ENCODE peak calls at places on chromosomes 4 and X, in ten cellular contexts. V is Peyer's patch; W is mesenchymal stem cell; N is suprapubic skin; R is GM23248; P is CD8-positive, alpha-beta memory T cell; F is tibial nerve; B is neural progenitor cell; Q is cardiac muscle cell; K is naive thymus-derived CD4-positive, alpha-beta T cell. A is an unnamed sample. For H3K4me1, the result is how much of the 10 kb centered on the place peaks cover.

GRCh38 chr4:39044947-39045734 is 12.9 kb upstream of the TMEM156 start:
- DNase-seq in P (no peak), Q (peak), N (no peak), W (peak), V (peak), B (peak), K (peak), F (no peak), R (peak), A (peak)

GRCh38 chr4:86942185-86942666 is 7.4 kb downstream of the AFF1 start:
- DNase-seq in B (no peak), W (peak), P (no peak), K (no peak), N (no peak), F (no peak), V (no peak), Q (peak), R (peak), A (no peak)

GRCh38 chrX:129933700-129934099 is 27.7 kb downstream of the UTP14A start:
- DNase-seq in F (no peak), Q (no peak), P (no peak), R (peak), K (no peak), B (no peak), N (no peak), V (no peak), W (no peak), A (no peak)

GRCh38 chr4:56466910-56467283 is 520 bp upstream of the SRP72 start:
- DNase-seq in V (no peak), P (no peak), F (no peak), K (no peak), Q (no peak), W (no peak), R (peak), B (peak), N (no peak), A (peak)

GRCh38 chrX:53681661-53682060 is 4.9 kb downstream of the HUWE1 start:
- DNase-seq in R (peak), W (no peak), Q (peak), N (no peak), P (no peak), V (no peak), F (no peak), K (no peak), B (no peak), A (no peak)

GRCh38 chr4:116705466-116705865 is 379.9 kb downstream of the TRAM1L1 start:
- DNase-seq in P (no peak), N (no peak), K (no peak), W (no peak), B (no peak), Q (no peak), F (no peak), R (no peak), V (no peak), A (no peak)

GRCh38 chrX:57918750-57919436 is 8.6 kb upstream of the ZXDA start:
- DNase-seq in W (peak), Q (peak), P (no peak), N (no peak), V (no peak), B (no peak), K (peak), R (peak), F (no peak), A (no peak)

GRCh38 chr4:102959503-102959902 is 60.0 kb downstream of the SLC9B1 start:
- DNase-seq in R (no peak), V (no peak), N (no peak), K (no peak), W (no peak), F (no peak), B (no peak), P (no peak), Q (no peak), A (no peak)

GRCh38 chr4:47519239-47519883 is 34.3 kb downstream of the ATP10D start:
- DNase-seq in W (no peak), K (no peak), P (no peak), V (no peak), F (no peak), Q (no peak), B (no peak), R (no peak), N (no peak), A (no peak)

GRCh38 chrX:133983243-133983973 is 2.0 kb downstream of the GPC3 start:
- DNase-seq in P (no peak), F (no peak), W (no peak), V (no peak), K (no peak), B (no peak), Q (no peak), N (no peak), R (no peak), A (no peak)

DNA sequence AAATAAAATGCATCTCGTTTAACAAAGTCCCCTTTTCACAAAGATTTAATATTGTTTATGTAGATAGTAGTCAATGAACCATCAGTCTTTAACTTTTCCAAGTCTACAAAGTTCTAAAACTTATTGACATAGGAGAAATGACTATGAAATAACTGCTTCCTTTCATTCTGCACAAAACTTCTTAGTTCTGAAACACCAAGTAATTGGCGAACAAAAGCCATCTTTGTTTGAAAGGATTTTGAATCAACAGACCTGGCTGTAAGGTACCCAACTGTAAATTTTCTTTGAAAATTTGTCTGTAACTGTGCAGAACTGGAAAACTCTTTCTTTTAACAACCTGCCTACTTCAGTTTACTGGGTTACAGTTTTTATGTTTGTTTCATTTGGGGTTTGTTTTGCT is 25.9 kb downstream of the LEF1 start:
- DNase-seq in V (no peak), Q (no peak), F (no peak), R (no peak), N (no peak), W (no peak), B (no peak), P (no peak), K (no peak), A (no peak)
- H3K4me1 ChIP-seq in V (under half), Q (half or more), F (under half), R (under half), N (under half), W (under half), B (under half), P (half or more), K (half or more), A (half or more)

DNA sequence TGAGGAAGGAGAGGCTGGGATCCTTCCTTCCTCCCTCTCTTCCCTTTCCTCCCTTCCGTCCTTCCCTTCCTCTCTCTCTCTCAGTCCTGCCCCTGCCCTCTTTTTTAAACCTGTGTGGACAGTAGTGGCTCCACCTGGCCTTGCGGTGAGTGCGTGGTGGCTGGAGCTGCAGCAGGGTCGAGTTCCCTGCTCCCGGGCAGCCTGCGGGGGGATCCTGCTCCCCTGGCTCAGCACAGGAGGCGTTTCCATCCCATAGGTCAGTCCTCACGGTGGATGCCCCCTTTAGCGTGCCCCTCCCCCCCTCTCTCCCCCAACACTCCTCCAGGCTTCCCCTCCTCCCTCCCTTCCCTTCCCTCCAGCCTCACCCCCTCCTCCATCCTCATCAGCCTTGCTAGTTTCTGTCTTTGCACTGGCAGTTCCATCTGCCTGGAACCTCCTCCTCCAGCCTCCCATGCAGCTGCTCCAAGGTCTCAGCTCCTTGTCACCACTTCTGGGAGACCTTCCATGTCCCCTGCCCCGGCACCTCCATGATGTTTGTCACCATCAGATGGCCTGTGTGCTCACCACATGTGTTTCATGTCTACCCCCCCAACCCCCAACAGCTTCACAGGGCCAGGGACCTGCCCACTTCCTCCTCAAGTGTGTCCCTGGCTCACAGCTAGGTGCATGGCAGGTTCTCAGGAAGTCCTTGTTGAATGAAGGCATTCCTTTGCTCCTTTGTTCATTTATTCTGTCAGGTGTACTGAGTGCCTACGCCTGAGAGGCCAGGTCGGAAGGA is 68.4 kb downstream of the PSAPL1 start:
- DNase-seq in R (no peak), V (no peak), F (no peak), P (no peak), W (no peak), K (no peak), B (peak), Q (no peak), N (no peak), A (no peak)
- H3K27ac ChIP-seq in R (no peak), V (no peak), F (no peak), P (no peak), W (no peak), K (no peak), B (no peak), Q (no peak), N (no peak), A (no peak)

GRCh38 chr4:36281384-36282106 is at the start of gene DTHD1:
- DNase-seq in B (no peak), N (no peak), K (no peak), F (no peak), P (peak), W (no peak), V (peak), R (no peak), Q (no peak), A (peak)
- H3K4me3 ChIP-seq in B (no peak), N (no peak), K (peak), F (no peak), P (peak), W (no peak), V (peak), R (no peak), Q (no peak), A (no peak)

GRCh38 chr4:71677568-71677967 is 106.3 kb downstream of the GC start:
- DNase-seq in N (no peak), W (no peak), B (no peak), R (no peak), V (no peak), Q (no peak), P (no peak), K (no peak), F (no peak), A (no peak)
- H3K4me1 ChIP-seq in N (under half), W (under half), B (under half), R (under half), V (under half), Q (under half), P (under half), K (under half), F (under half), A (under half)

DNA sequence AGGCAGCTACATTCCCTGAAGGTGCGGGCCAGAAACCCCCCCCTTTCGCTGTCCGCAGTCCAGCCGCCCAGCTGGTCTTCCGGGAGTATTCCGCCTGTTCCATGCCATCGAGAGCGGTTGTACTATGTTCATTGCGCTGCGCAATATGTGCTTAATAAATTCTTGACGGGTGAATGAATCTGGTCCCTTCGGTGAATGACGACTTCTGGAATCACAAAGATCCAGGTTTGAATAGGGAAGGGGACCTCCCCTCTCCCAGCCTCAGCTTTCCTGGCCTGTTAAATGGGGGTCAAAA is 777 bp upstream of the TFE3 start:
- DNase-seq in W (no peak), P (no peak), F (no peak), B (no peak), N (no peak), R (no peak), K (no peak), V (no peak), Q (no peak), A (no peak)
- H3K27ac ChIP-seq in W (peak), P (peak), F (no peak), B (no peak), N (peak), R (peak), K (peak), V (peak), Q (no peak), A (peak)

DNA sequence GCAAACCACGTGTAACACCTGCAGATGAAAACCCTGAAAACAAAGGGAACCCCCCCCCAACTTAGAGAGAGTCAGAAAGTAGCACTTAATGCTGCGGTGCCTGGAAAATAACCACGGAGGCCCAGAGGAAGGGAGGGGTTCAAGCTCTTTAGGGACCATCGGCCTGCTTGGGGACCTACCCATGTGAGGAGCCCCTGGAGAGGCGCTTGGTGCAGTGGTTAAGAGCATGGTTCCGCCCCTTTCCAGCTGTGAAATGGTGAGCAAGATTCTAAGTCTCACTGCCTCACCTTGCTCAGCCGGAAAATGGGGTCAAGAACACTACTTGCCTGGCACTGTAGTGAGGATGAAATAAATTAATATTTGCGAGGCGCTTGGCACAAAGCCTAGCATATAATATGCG is 13.8 kb downstream of the SLC25A5 start:
- DNase-seq in V (no peak), W (no peak), B (no peak), Q (no peak), F (no peak), R (no peak), P (no peak), N (no peak), K (no peak), A (no peak)
- H3K4me3 ChIP-seq in V (peak), W (peak), B (peak), Q (peak), F (peak), R (peak), P (peak), N (peak), K (peak), A (peak)

GRCh38 chrX:69145281-69145680 is 20.0 kb downstream of the PJA1 start:
- DNase-seq in B (no peak), N (no peak), Q (no peak), R (no peak), V (peak), K (no peak), F (no peak), P (no peak), W (no peak), A (no peak)
- H3K4me1 ChIP-seq in B (under half), N (under half), Q (under half), R (under half), V (under half), K (under half), F (under half), P (under half), W (under half), A (under half)

GRCh38 chr4:159010563-159011260 is 92.2 kb upstream of the RAPGEF2 start:
- DNase-seq in Q (peak), R (peak), P (no peak), V (peak), B (no peak), F (peak), N (peak), K (no peak), W (no peak), A (no peak)
- H3K27ac ChIP-seq in Q (no peak), R (no peak), P (no peak), V (no peak), B (no peak), F (no peak), N (no peak), K (no peak), W (no peak), A (no peak)